ENCODE peak calls at places on chromosomes 1 and 21, in nine cellular contexts. B, T, U, Z, W, Y, G, M and X are unnamed samples.

GRCh38 chr1:90854559-90854958 is 137.5 kb upstream of the BARHL2 start:
- DNase-seq in B (no peak), T (no peak), U (no peak), Z (no peak), W (no peak), Y (no peak), G (no peak), M (no peak), X (no peak)

GRCh38 chr1:212970085-212970484 is 19.7 kb downstream of the VASH2 start:
- DNase-seq in B (no peak), T (no peak), U (no peak), Z (no peak), W (no peak), Y (no peak), G (no peak), M (no peak), X (no peak)

GRCh38 chr21:26945916-26946315 is 21.0 kb downstream of the ADAMTS5 start:
- DNase-seq in B (no peak), T (no peak), U (no peak), Z (no peak), W (no peak), Y (no peak), G (no peak), M (no peak), X (peak; percentile 23)

GRCh38 chr1:91513160-91513559 is 12.5 kb downstream of the CDC7 start:
- DNase-seq in B (no peak), T (no peak), U (no peak), Z (no peak), W (no peak), Y (no peak), G (no peak), M (no peak), X (no peak)

GRCh38 chr1:166905136-166905535 is 29.1 kb upstream of the TADA1 start:
- DNase-seq in B (no peak), T (no peak), U (no peak), Z (no peak), W (no peak), Y (no peak), G (no peak), M (no peak), X (no peak)

GRCh38 chr1:227447531-227447990 is 115.8 kb upstream of the ZNF678 start:
- DNase-seq in B (no peak), T (no peak), U (peak; percentile 16), Z (peak; percentile 88), W (peak; percentile 88), Y (no peak), G (peak; percentile 57), M (peak; percentile 45), X (no peak)

GRCh38 chr1:61139324-61140055 is 57.1 kb downstream of the NFIA start:
- DNase-seq in B (no peak), T (no peak), U (no peak), Z (no peak), W (no peak), Y (no peak), G (peak; percentile 41), M (peak; percentile 61), X (no peak)

GRCh38 chr1:187051618-187052232 is 223.0 kb downstream of the PLA2G4A start:
- DNase-seq in B (no peak), T (no peak), U (no peak), Z (no peak), W (no peak), Y (no peak), G (peak; percentile 18), M (no peak), X (no peak)

GRCh38 chr1:46549697-46550681 is 1.5 kb downstream of the KNCN start:
- DNase-seq in B (no peak), T (peak; percentile 36), U (no peak), Z (peak; percentile 74), W (peak; percentile 53), Y (no peak), G (no peak), M (peak; percentile 75), X (no peak)

GRCh38 chr1:231278100-231278790 is 37.2 kb downstream of the GNPAT start:
- DNase-seq in B (no peak), T (no peak), U (peak; percentile 14), Z (no peak), W (peak; percentile 75), Y (peak; percentile 78), G (no peak), M (no peak), X (no peak)

GRCh38 chr1:224133741-224134299 is 19.9 kb downstream of the FBXO28 start:
- DNase-seq in B (no peak), T (no peak), U (no peak), Z (no peak), W (no peak), Y (no peak), G (no peak), M (no peak), X (no peak)

GRCh38 chr1:11650331-11650991 is 3.8 kb downstream of the FBXO2 start:
- DNase-seq in B (peak; percentile 64), T (peak; percentile 71), U (peak; percentile 96), Z (peak; percentile 93), W (peak; percentile 93), Y (peak; percentile 95), G (peak; percentile 57), M (peak; percentile 47), X (peak; percentile 60)

GRCh38 chr1:245126530-245126929 is 28.3 kb upstream of the KIF26B start:
- DNase-seq in B (no peak), T (no peak), U (no peak), Z (peak; percentile 10), W (no peak), Y (no peak), G (no peak), M (no peak), X (no peak)

GRCh38 chr1:180632326-180633088 is 685 bp downstream of the XPR1 start:
- DNase-seq in B (peak; percentile 58), T (peak; percentile 31), U (peak; percentile 59), Z (peak; percentile 89), W (peak; percentile 87), Y (no peak), G (peak; percentile 60), M (no peak), X (peak; percentile 62)

GRCh38 chr1:43560286-43560685 is 29.6 kb downstream of the PTPRF start:
- DNase-seq in B (no peak), T (no peak), U (no peak), Z (no peak), W (no peak), Y (no peak), G (no peak), M (no peak), X (no peak)
- H3K27ac ChIP-seq in B (no peak overlapping the region), T (no peak overlapping the region), U (no peak overlapping the region), Z (no peak overlapping the region), W (no peak overlapping the region), Y (no peak overlapping the region), G (no peak overlapping the region), M (no peak overlapping the region), X (no peak overlapping the region)

DNA sequence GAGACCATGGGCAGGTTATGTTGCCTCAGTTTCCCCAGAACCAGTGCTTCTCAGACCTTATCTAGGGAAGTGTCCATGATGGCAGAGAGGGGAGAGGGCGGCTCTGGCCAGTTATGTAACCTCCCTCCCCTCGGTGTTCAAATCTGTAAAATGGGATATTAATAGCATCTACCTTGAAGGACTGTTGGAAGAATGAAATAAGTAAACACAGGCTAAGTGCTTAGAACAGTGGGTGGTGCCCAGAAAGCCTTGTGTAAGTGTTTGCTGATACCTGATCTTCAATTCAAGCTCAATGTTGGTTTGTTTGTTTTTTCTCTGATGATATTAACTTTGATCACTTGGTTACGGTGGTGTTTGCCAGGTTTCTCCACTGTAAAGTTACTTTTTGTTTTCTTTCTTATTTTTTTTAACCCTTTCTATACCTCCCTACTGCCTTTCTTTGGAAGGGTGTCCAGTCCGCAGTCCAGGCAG is 34.9 kb downstream of the EPHA2 start:
- DNase-seq in B (no peak), T (no peak), U (no peak), Z (no peak), W (no peak), Y (peak; percentile 61), G (no peak), M (no peak), X (no peak)
- H3K27ac ChIP-seq in B (no peak overlapping the region), T (no peak overlapping the region), U (no peak overlapping the region), Z (no peak overlapping the region), W (no peak overlapping the region), Y (peak overlapping the region; percentile 32), G (peak overlapping the region; percentile 62), M (no peak overlapping the region), X (no peak overlapping the region)

GRCh38 chr1:27097484-27097917 is 57.4 kb downstream of the SLC9A1 start:
- DNase-seq in B (peak; percentile 60), T (peak; percentile 63), U (peak; percentile 50), Z (peak; percentile 91), W (peak; percentile 89), Y (peak; percentile 80), G (peak; percentile 71), M (peak; percentile 63), X (peak; percentile 61)
- H3K27ac ChIP-seq in B (no peak overlapping the region), T (no peak overlapping the region), U (no peak overlapping the region), Z (no peak overlapping the region), W (no peak overlapping the region), Y (no peak overlapping the region), G (peak overlapping the region; percentile 43), M (no peak overlapping the region), X (no peak overlapping the region)

GRCh38 chr1:216722841-216723240 is 388 bp downstream of the ESRRG start:
- DNase-seq in B (no peak), T (no peak), U (no peak), Z (no peak), W (no peak), Y (no peak), G (no peak), M (no peak), X (no peak)

GRCh38 chr1:216726435-216726834 is 3.2 kb upstream of the ESRRG start:
- DNase-seq in B (no peak), T (no peak), U (no peak), Z (no peak), W (no peak), Y (no peak), G (no peak), M (no peak), X (no peak)

GRCh38 chr1:216723274-216723780 is at the start of gene ESRRG:
- DNase-seq in B (no peak), T (no peak), U (peak; percentile 50), Z (peak; percentile 70), W (peak; percentile 72), Y (peak; percentile 59), G (no peak), M (no peak), X (no peak)

GRCh38 chr1:216721878-216722277 is 1.4 kb downstream of the ESRRG start:
- DNase-seq in B (no peak), T (no peak), U (no peak), Z (no peak), W (no peak), Y (no peak), G (no peak), M (no peak), X (no peak)
- H3K27ac ChIP-seq in B (no peak overlapping the region), T (no peak overlapping the region), U (no peak overlapping the region), Z (no peak overlapping the region), W (peak overlapping the region; percentile 33), Y (no peak overlapping the region), G (no peak overlapping the region), M (no peak overlapping the region), X (no peak overlapping the region)

DNA sequence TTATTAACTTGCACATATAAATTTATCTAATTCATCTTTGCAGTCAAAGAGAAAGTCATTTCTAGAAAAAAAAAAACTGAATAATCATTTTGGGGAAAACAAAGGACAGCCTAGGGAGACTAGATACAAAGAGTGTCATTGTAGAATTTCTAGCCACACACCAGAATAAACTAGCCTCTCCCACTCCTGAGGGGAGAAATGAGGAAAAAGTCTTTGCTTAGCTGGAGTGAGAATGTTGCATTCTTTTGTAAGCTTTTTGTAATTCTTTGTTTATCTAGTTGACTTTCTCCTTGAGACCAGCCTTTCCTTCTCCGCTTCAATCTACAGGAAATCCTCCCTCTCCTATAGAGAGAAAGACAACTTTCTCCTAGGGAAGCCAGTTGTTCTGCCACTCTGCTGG is 15.9 kb upstream of the CGN start:
- DNase-seq in B (no peak), T (no peak), U (no peak), Z (no peak), W (no peak), Y (no peak), G (no peak), M (no peak), X (no peak)
- H3K27ac ChIP-seq in B (no peak overlapping the region), T (no peak overlapping the region), U (no peak overlapping the region), Z (no peak overlapping the region), W (no peak overlapping the region), Y (peak overlapping the region; percentile 56), G (peak overlapping the region; percentile 4), M (no peak overlapping the region), X (peak overlapping the region; percentile 88)